ENCODE peak calls at places on chromosomes 5 and 9, in five cellular contexts. D is fibroblast of mammary gland, P is A549, E is gastrocnemius medialis, I is tibial nerve. A is an unnamed sample.

GRCh38 chr5:127041571-127041970 is 11.2 kb upstream of the MARCHF3 start:
- DNase-seq in D (peak), P (no peak), E (no peak), I (no peak), A (peak)

GRCh38 chr5:96817496-96817895 is 9.8 kb upstream of the ERAP1 start:
- DNase-seq in D (no peak), P (no peak), E (no peak), I (no peak), A (no peak)

GRCh38 chr5:54702470-54702869 is 184.9 kb downstream of the SNX18 start:
- DNase-seq in D (no peak), P (no peak), E (no peak), I (no peak), A (no peak)

GRCh38 chr9:110691002-110691549 is 22.5 kb downstream of the MUSK start:
- DNase-seq in D (peak), P (no peak), E (no peak), I (no peak), A (peak)

GRCh38 chr9:114229236-114229635 is 73.9 kb downstream of the COL27A1 start:
- DNase-seq in D (no peak), P (no peak), E (no peak), I (no peak), A (no peak)

GRCh38 chr9:88037285-88037845 is 63.0 kb upstream of the CDK20 start:
- DNase-seq in D (no peak), P (no peak), E (no peak), I (no peak), A (no peak)

GRCh38 chr5:110414360-110414759 is 312.1 kb downstream of the TMEM232 start:
- DNase-seq in D (peak), P (no peak), E (no peak), I (no peak), A (peak)

GRCh38 chr9:127874301-127875216 is 2.9 kb downstream of the AK1 start:
- DNase-seq in D (no peak), P (no peak), E (peak), I (no peak), A (peak)

GRCh38 chr5:76790632-76791290 is 28.1 kb upstream of the F2RL1 start:
- DNase-seq in D (peak), P (peak), E (peak), I (no peak), A (peak)

GRCh38 chr9:33103381-33104110 is 27.1 kb upstream of the SMU1 start:
- DNase-seq in D (no peak), P (no peak), E (no peak), I (no peak), A (no peak)

GRCh38 chr5:113294341-113295110 is 140.3 kb downstream of the TSSK1B start:
- DNase-seq in D (peak), P (peak), E (peak), I (peak), A (peak)

GRCh38 chr9:126791406-126792230 is 13.2 kb upstream of the ZBTB43 start:
- DNase-seq in D (peak), P (peak), E (peak), I (no peak), A (peak)

GRCh38 chr5:72107874-72108199 is 562 bp downstream of the MAP1B start:
- DNase-seq in D (peak), P (peak), E (no peak), I (no peak), A (no peak)

GRCh38 chr9:92397853-92398252 is 6.5 kb downstream of the OGN start:
- DNase-seq in D (no peak), P (no peak), E (no peak), I (no peak), A (no peak)

GRCh38 chr5:6550628-6551027 is 82.2 kb downstream of the NSUN2 start:
- DNase-seq in D (no peak), P (no peak), E (no peak), I (no peak), A (no peak)

GRCh38 chr5:173686950-173687349 is 70.5 kb upstream of the BOD1 start:
- DNase-seq in D (no peak), P (no peak), E (no peak), I (no peak), A (no peak)

GRCh38 chr5:159850192-159850573 is 66.1 kb upstream of the ADRA1B start:
- DNase-seq in D (peak), P (no peak), E (peak), I (no peak), A (peak)

DNA sequence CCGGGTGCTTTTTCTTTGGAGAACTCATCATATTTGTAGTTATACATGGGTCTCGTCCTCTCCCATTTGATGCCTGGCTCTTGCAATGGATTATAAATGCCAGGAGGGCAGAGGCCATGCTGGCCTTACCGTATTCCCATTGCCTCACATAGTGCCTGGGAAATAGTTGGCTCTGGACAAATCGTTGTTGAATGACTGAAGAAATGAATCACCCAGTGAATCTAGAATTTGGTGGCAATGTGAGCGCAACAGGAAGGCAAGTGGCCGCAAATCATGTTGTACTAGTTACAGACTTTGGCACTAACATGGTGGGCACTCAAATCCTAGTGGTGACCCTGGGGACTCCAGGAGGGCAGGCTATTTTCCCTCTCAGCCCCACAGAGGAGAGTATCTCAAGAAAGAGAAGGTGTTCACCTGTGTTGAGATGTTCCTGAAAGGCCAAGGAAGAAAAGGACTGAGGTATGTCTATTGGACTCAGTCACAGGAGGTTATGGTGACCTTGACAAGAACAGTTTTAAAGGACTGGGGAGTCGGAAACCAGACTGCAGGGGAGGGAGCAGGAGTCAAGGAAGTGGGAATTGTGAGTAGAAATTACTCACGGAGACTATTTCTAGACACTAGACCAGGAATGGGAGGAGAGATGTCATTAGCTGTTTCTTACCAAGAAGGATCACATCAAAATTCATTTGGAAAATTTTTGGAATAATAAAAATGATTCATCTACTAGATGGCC is 61.7 kb upstream of the COL15A1 start:
- DNase-seq in D (peak), P (no peak), E (no peak), I (no peak), A (no peak)
- TF ChIP-seq CTCF in D (peak), P (no peak), E (no peak), I (no peak), A (no peak)

DNA sequence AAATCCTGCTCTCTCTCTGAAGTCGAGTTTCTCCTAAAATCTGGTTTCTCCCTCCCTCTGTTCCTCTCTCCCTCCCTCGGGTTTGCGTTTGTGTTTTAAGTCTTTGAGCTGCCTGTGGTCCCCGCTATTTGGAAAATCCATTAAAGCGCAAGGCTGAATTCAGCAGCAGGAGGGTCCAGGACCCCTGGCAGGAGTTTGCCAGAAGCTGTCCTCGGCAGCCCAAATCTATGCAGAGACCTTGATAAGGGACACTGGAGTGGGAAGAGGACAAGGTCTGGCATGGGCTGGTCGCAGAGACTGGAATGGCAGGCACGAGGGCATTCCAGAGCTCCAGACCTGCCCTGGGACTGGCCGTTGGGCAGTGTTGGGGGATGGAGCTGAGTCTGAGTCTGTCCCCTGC is 1.1 kb downstream of the PDZD2 start:
- DNase-seq in D (no peak), P (no peak), E (no peak), I (no peak), A (no peak)
- H3K4me3 ChIP-seq in D (no peak), P (no peak), E (peak), I (peak), A (no peak)

GRCh38 chr9:27157736-27158135 is 48.7 kb downstream of the TEK start:
- DNase-seq in D (no peak), P (no peak), E (no peak), I (no peak), A (no peak)
- TF ChIP-seq CTCF in D (no peak), P (no peak), E (no peak), I (no peak), A (no peak)

DNA sequence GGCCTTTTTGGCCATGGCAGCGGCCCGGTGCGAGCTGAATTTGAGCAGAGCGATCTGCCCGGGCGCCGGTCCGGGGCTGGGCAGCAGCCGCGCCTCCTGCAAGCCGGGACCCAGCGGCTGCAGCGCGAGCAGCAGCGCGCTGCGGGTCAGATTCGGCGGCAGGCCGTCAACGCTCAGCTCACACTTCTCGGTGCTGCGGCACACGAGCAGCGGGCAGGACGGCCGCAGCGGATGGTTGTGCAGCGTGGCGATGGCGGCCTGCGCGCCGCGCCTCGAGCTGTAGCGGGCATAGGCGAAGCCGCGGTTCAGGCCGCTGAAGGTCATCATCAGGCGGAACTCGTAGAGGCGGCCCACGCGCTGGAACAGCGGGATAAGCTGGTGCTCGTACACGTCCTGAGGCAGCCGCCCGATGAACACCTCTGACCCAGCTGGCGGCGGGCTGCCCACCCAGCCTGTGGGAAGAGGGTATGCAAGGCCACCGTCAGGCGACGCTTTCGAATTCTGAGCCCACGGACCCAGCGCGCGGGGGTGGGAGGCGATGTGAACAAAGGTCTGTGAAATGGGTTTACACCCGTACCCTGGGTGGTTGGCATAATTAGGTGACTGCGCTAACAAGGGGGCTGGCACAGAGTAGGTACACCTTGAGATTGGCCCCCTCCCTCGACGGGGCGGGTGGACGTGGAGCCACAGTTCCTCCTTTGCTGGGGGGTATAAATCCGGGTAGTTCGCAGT is 755 bp downstream of the DND1 start:
- DNase-seq in D (peak), P (no peak), E (no peak), I (no peak), A (no peak)
- H3K4me3 ChIP-seq in D (peak), P (no peak), E (no peak), I (no peak), A (no peak)

DNA sequence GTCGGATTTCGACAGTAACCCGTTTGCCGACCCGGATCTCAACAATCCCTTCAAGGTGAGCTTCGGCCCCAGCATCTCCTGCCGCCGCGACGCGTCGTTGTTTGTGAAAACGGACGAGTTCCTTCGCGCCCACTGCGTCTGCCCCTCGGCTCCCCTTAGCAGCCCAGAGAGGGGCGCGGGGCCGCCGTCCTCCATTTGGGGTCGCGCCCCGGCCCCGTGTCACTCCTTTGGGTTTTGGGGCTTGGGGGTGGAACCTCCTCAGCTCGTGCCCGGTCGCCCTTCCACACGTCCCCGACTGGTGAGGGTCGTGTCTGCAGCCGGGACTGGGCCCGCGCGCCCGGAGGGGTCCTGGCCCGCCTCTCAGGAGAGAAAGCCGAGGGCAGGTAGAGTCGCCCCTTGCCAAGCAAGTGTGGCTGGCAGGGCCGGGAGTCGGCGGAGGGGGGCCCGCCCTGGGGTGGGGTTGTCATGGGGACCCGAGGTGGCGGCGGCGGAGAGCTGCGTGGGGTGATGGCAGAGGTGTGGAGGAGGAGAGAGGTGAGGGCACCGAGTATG is 333 bp downstream of the SCAMP1 start:
- DNase-seq in D (no peak), P (peak), E (peak), I (no peak), A (no peak)
- TF ChIP-seq CTCF in D (no peak), P (no peak), E (no peak), I (no peak), A (no peak)

GRCh38 chr9:4167040-4167671 is 132.7 kb downstream of the GLIS3 start:
- DNase-seq in D (peak), P (no peak), E (no peak), I (no peak), A (peak)
- H3K4me3 ChIP-seq in D (no peak), P (no peak), E (no peak), I (no peak), A (no peak)

A was measured in epithelial cell of esophagus.